ENCODE peak calls at places on chromosomes 11 and 22, in eight cellular contexts. L, U, K, Z, J, G, B and C are unnamed samples.

GRCh38 chr11:72091292-72091691 is 10.6 kb downstream of the LRRC51 start:
- DNase-seq in L (peak), U (peak), K (no peak), Z (peak), J (no peak), G (peak), B (peak), C (peak)

GRCh38 chr22:46326066-46326680 is 9.3 kb upstream of the TRMU start:
- DNase-seq in L (no peak), U (no peak), K (no peak), Z (no peak), J (no peak), G (no peak), B (no peak), C (no peak)

GRCh38 chr11:128904872-128905344 is 13.8 kb downstream of the KCNJ5 start:
- DNase-seq in L (peak), U (peak), K (no peak), Z (peak), J (no peak), G (peak), B (peak), C (peak)

GRCh38 chr11:75078233-75078632 is 18.4 kb downstream of the OR2AT4 start:
- DNase-seq in L (peak), U (no peak), K (no peak), Z (peak), J (no peak), G (no peak), B (no peak), C (no peak)

GRCh38 chr11:32188785-32189184 is 97.9 kb downstream of the RCN1 start:
- DNase-seq in L (no peak), U (no peak), K (no peak), Z (peak), J (no peak), G (no peak), B (no peak), C (no peak)

GRCh38 chr22:50261615-50262459 is at the start of gene MAPK12:
- DNase-seq in L (no peak), U (peak), K (no peak), Z (no peak), J (no peak), G (peak), B (no peak), C (peak)

GRCh38 chr11:114065094-114065493 is 5.6 kb downstream of the ZBTB16 start:
- DNase-seq in L (no peak), U (no peak), K (no peak), Z (no peak), J (no peak), G (no peak), B (no peak), C (no peak)

GRCh38 chr22:37193629-37194191 is 5.7 kb upstream of the C1QTNF6 start:
- DNase-seq in L (peak), U (no peak), K (no peak), Z (peak), J (no peak), G (no peak), B (peak), C (no peak)

GRCh38 chr11:129546266-129546665 is 170.6 kb downstream of the BARX2 start:
- DNase-seq in L (no peak), U (no peak), K (no peak), Z (no peak), J (no peak), G (no peak), B (no peak), C (no peak)

GRCh38 chr22:48559647-48560388 is 1267.9 kb downstream of the BRD1 start:
- DNase-seq in L (no peak), U (no peak), K (no peak), Z (no peak), J (no peak), G (no peak), B (no peak), C (no peak)

GRCh38 chr11:44880511-44880910 is 70.2 kb downstream of the TP53I11 start:
- DNase-seq in L (no peak), U (no peak), K (no peak), Z (no peak), J (no peak), G (no peak), B (no peak), C (no peak)

GRCh38 chr22:19812910-19813309 is 41.8 kb downstream of the GNB1L start:
- DNase-seq in L (no peak), U (no peak), K (no peak), Z (no peak), J (no peak), G (no peak), B (peak), C (no peak)

GRCh38 chr22:20422965-20423635 is 14.5 kb downstream of the SCARF2 start:
- DNase-seq in L (peak), U (no peak), K (no peak), Z (no peak), J (no peak), G (peak), B (peak), C (no peak)

GRCh38 chr22:39221999-39222686 is 22.6 kb downstream of the PDGFB start:
- DNase-seq in L (no peak), U (no peak), K (no peak), Z (no peak), J (no peak), G (no peak), B (no peak), C (no peak)

GRCh38 chr22:24420072-24420976 is 7.1 kb upstream of the ADORA2A start:
- DNase-seq in L (no peak), U (no peak), K (no peak), Z (no peak), J (no peak), G (no peak), B (no peak), C (no peak)

GRCh38 chr22:29267858-29268510 is at the start of the genes EWSR1 and RHBDD3:
- DNase-seq in L (peak), U (peak), K (peak), Z (peak), J (no peak), G (peak), B (peak), C (peak)

GRCh38 chr11:11407065-11407737 is 54.2 kb upstream of the CSNK2A3 start:
- DNase-seq in L (no peak), U (no peak), K (no peak), Z (no peak), J (no peak), G (peak), B (no peak), C (no peak)

GRCh38 chr11:99548264-99548663 is 527.5 kb downstream of the CNTN5 start:
- DNase-seq in L (no peak), U (no peak), K (no peak), Z (no peak), J (no peak), G (no peak), B (no peak), C (no peak)

GRCh38 chr22:28021116-28021997 is 102.3 kb upstream of the PITPNB start:
- DNase-seq in L (no peak), U (no peak), K (no peak), Z (no peak), J (no peak), G (no peak), B (peak), C (no peak)

GRCh38 chr11:102306817-102307814 is 10.2 kb upstream of the BIRC3 start:
- DNase-seq in L (no peak), U (no peak), K (no peak), Z (peak), J (no peak), G (no peak), B (no peak), C (no peak)

GRCh38 chr11:121119444-121119843 is 18.4 kb downstream of the TECTA start:
- DNase-seq in L (peak), U (no peak), K (no peak), Z (no peak), J (no peak), G (no peak), B (no peak), C (peak)

GRCh38 chr11:76560219-76560618 is 110.3 kb downstream of the LRRC32 start:
- DNase-seq in L (no peak), U (no peak), K (no peak), Z (no peak), J (no peak), G (no peak), B (no peak), C (no peak)

GRCh38 chr11:26333906-26334305 is 2.0 kb downstream of the ANO3 start:
- DNase-seq in L (no peak), U (no peak), K (no peak), Z (no peak), J (no peak), G (no peak), B (no peak), C (peak)

GRCh38 chr22:32844251-32844650 is 42.7 kb downstream of the TIMP3 start:
- DNase-seq in L (no peak), U (no peak), K (no peak), Z (no peak), J (no peak), G (no peak), B (no peak), C (no peak)

GRCh38 chr11:94151903-94152677 is 23.4 kb downstream of the PANX1 start:
- DNase-seq in L (peak), U (peak), K (peak), Z (peak), J (peak), G (peak), B (no peak), C (peak)

GRCh38 chr11:83569134-83569805 is 283.1 kb upstream of the CCDC90B start:
- DNase-seq in L (no peak), U (no peak), K (no peak), Z (no peak), J (no peak), G (no peak), B (no peak), C (no peak)
- TF ChIP-seq CTCF in L (no peak), U (no peak), K (no peak), Z (no peak), J (no peak), G (no peak), B (no peak), C (no peak)

DNA sequence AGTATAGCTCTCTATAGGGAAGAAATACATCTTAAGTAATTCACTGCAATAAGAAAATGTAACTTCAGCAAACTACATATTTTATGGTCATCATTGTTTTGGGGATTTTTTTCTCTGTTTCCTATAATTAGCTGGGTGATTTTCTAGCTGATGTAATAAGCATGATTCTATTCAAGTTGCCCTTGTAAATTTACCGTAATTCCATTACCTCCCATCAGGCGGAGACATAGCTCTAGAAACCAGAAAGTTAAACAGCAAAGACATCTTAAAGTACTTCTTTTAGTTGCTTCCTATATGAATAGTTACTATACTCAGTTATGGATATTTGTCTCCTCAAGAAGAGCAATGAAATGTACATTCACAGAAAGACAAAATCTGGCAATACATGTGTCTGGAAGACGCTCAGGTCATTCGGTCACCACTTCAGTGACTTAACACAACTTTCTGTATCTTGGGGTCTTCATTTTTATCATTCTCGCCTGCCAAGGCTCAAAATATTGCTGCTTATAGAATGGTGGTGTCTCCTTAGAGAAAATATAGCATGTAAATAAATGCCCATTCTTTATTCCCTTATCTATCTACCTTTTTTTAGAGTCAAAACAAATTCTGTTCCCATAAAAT is 239.9 kb upstream of the ZC3H12C start:
- DNase-seq in L (peak), U (no peak), K (peak), Z (peak), J (peak), G (no peak), B (no peak), C (peak)
- TF ChIP-seq CTCF in L (peak), U (peak), K (peak), Z (peak), J (peak), G (peak), B (peak), C (peak)

GRCh38 chr11:62391642-62392425 is 27.0 kb upstream of the SCGB1A1 start:
- DNase-seq in L (no peak), U (no peak), K (no peak), Z (no peak), J (no peak), G (no peak), B (no peak), C (no peak)
- TF ChIP-seq CTCF in L (no peak), U (peak), K (peak), Z (no peak), J (no peak), G (no peak), B (no peak), C (no peak)

GRCh38 chr11:15074206-15075161 is 1.1 kb downstream of the CALCB start:
- DNase-seq in L (peak), U (peak), K (peak), Z (peak), J (no peak), G (peak), B (peak), C (peak)

GRCh38 chr11:15071556-15072255 is 1.7 kb upstream of the CALCB start:
- DNase-seq in L (no peak), U (no peak), K (no peak), Z (no peak), J (no peak), G (no peak), B (no peak), C (no peak)

GRCh38 chr11:15072551-15073143 is 746 bp upstream of the CALCB start:
- DNase-seq in L (no peak), U (no peak), K (no peak), Z (no peak), J (no peak), G (no peak), B (no peak), C (no peak)

GRCh38 chr11:15075162-15075526 is 1.8 kb downstream of the CALCB start:
- DNase-seq in L (no peak), U (no peak), K (no peak), Z (no peak), J (no peak), G (no peak), B (no peak), C (no peak)

DNA sequence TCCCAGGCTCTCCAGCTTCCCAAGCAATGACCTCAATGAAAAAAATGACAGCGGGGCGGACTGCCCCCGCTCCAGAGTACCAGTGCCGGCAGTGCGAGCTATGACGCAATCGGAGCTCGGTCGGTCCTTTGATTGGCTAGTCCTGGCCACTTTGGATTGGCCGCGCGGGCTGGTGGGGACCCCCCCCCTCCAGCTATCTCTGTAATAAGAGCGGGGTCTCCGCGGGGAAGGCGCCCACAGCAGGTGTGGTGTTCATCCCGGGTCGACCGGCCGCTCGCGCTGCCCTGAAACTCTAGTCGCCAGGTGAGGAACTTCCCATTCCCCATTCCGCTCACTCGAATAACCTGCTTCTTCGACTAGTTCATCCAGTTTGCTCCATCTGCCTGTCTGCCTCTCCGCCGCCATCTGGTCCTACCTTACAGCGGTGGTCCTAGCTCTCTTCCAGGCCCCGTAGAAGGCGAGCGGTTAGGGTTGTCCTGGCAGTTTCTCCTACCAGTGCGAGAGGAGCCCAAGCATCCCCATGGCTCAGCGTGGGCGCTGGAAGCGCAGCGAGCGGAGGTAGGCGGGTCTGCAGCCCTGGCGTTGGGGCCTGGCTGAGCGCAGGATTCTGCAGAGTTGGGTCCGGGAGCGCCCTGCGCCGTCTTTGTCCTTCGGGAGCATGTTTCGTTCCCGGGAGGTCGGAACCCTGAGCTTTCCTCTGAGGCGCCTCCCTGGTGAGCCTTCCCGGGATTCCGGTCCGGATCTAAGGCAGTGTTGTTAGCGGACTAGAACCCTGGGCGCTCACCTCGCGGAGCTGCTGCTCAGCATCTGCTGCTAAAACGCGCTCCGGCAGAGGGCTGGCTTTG is at the start of gene CALCB:
- DNase-seq in L (peak), U (peak), K (no peak), Z (peak), J (no peak), G (no peak), B (no peak), C (peak)
- TF ChIP-seq CTCF in L (no peak), U (no peak), K (no peak), Z (no peak), J (no peak), G (no peak), B (no peak), C (no peak)

DNA sequence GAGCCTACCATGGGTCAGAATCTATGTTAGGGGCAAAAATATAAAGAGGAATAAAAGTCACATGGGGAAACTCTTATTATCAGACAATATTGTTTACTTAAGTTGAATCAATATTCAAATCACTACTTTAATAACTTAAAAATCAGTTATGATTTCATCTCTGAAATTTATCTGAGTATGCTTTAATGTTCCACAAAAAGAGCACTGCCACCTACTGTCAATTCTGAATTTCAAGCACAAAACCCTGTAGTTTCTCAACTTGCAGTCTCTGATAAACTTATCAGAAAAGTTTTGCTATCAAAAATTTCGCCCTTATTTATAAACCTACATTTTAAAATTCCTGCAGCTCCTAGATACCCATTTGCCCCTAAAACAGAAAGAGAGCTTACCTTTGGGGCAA is 47.3 kb downstream of the RDX start:
- DNase-seq in L (peak), U (no peak), K (no peak), Z (no peak), J (no peak), G (no peak), B (no peak), C (peak)
- TF ChIP-seq CTCF in L (peak), U (peak), K (peak), Z (peak), J (peak), G (peak), B (no peak), C (peak)

DNA sequence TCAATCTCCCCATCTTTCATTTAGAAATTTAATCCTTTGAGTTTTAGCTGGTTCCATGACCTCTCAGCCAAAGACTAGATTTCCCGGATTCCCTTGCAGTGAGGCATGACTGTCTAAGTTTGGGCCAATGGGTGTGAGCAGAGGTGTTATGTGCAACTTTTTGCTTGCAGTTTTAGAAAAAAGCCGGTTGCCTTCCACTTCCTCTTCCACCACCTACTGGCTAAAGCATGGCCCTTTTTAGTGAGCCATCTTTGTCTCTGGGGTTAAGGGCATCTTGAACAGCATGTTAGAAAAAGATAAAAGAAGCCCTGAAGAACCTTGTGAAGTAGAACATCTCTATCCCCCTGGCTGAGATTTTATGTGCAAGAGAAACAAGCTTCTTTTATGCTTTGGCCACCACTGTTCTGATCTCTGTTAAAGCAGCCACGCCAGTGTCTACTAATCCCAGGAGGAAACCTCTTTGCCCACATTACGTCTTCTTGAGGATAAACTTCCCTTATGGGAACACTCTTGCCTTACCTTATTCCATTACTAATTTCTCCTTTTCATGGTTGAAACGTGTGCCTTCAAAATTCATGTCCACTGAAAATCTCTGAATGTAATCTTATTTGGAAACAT is 279.9 kb downstream of the TENM4 start:
- DNase-seq in L (peak), U (no peak), K (no peak), Z (no peak), J (no peak), G (no peak), B (no peak), C (peak)
- TF ChIP-seq CTCF in L (peak), U (peak), K (peak), Z (no peak), J (no peak), G (peak), B (no peak), C (peak)

DNA sequence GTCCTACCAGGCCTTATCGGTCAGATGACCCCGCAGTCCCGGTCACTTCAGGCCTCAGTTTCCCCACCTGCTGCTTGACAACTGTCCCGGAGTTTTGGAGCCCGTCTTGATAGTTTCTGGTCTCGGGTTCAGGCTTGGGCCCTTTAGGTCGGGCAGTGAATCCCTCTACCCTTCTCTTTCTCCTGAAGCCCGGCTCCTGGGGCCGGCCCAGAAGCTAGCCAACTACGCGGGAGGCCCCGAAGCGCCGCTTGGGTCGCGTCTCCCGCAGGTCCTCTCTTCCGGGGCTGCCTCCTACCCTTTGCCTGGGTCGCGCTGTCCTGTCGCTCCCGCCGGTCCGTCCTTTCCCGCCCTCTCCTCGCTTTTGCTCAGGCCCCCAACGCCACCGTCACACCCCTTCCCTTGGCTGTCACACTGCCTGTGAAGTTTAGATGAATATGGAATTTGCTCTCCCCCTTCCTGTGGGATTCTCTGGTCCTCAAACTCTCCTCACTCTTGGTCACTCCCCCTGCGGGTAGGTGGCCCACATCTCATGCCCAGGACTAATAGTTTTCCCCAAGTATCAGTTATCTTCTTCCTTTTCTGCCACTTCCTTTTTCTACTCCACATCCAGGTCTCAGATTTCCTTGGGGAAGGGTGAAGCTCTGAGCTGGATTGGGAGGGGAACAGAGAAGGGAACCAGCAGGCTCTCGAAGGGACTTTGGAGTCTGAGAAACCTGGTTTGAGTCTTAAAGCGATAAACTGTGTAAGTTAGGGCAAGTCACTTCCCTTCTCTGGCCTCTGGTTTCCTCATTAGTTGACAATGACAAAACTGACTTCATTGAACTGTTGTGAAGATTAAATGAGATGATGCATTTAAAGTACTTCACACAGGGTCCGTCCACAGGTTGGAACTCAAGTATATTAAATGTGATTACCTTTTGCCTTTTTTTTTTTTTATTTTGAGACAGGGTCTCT is 791 bp downstream of the RAB1B start:
- DNase-seq in L (peak), U (peak), K (no peak), Z (peak), J (no peak), G (no peak), B (no peak), C (peak)
- TF ChIP-seq CTCF in L (peak), U (peak), K (no peak), Z (no peak), J (peak), G (peak), B (peak), C (peak)